ENCODE peak calls at places on chromosomes 5 and 9, in ten cellular contexts. R is skeletal muscle cell, E is Peyer's patch, S is Panc1, K is HFF-Myc, X is RWPE2, Z is HCT116, F is ovary, P is retinal pigment epithelial cell, B is neural progenitor cell. O is an unnamed sample.

GRCh38 chr9:122050167-122050566 is 42.9 kb downstream of the TTLL11 start:
- DNase-seq in P (no peak), B (no peak), E (no peak), S (no peak), X (no peak), F (no peak), R (no peak), K (no peak), Z (no peak), O (no peak)

GRCh38 chr5:114363837-114364236 is 2.0 kb downstream of the KCNN2 start:
- DNase-seq in P (no peak), R (no peak), B (peak; percentile 29), X (no peak), S (no peak), Z (no peak), F (no peak), K (no peak), E (no peak), O (no peak)

GRCh38 chr9:105046907-105047651 is 119.1 kb upstream of the ABCA1 start:
- DNase-seq in P (peak; percentile 98), S (no peak), B (no peak), E (no peak), K (no peak), F (no peak), Z (no peak), R (no peak), X (no peak), O (peak; percentile 43)

GRCh38 chr9:75071530-75072122 is 16.3 kb downstream of the NMRK1 start:
- DNase-seq in X (peak; percentile 83), P (no peak), K (no peak), E (peak; percentile 93), R (no peak), S (no peak), B (no peak), Z (peak; percentile 44), F (no peak), O (peak; percentile 98)

GRCh38 chr5:71899865-71900342 is 180.8 kb downstream of the CARTPT start:
- DNase-seq in P (no peak), E (no peak), B (no peak), R (no peak), S (no peak), K (no peak), X (no peak), F (no peak), Z (no peak), O (peak; percentile 60)

GRCh38 chr9:114317665-114318357 is 5.1 kb upstream of the ORM1 start:
- DNase-seq in E (no peak), K (no peak), X (peak; percentile 3), B (no peak), Z (no peak), P (no peak), R (peak; percentile 45), F (no peak), S (no peak), O (no peak)

GRCh38 chr5:115477581-115477980 is 67.0 kb downstream of the FEM1C start:
- DNase-seq in R (no peak), F (no peak), B (no peak), P (no peak), E (no peak), K (no peak), Z (no peak), S (no peak), X (no peak), O (no peak)

GRCh38 chr9:19294219-19294618 is 63.7 kb downstream of the DENND4C start:
- DNase-seq in K (no peak), Z (no peak), B (no peak), P (no peak), E (no peak), F (no peak), R (no peak), S (no peak), X (no peak), O (no peak)

GRCh38 chr5:98504488-98504887 is 269.0 kb upstream of the RGMB start:
- DNase-seq in F (no peak), P (no peak), S (no peak), R (no peak), Z (no peak), B (no peak), X (no peak), E (no peak), K (no peak), O (peak; percentile 84)

GRCh38 chr9:125701351-125701750 is 5.7 kb downstream of the MAPKAP1 start:
- DNase-seq in S (peak; percentile 7), Z (no peak), R (no peak), F (no peak), E (no peak), P (no peak), B (no peak), X (no peak), K (no peak), O (no peak)

GRCh38 chr5:76867827-76868693 is 18.2 kb downstream of the S100Z start:
- DNase-seq in K (peak; percentile 51), X (no peak), E (peak; percentile 57), S (peak; percentile 75), B (peak; percentile 81), P (peak; percentile 24), F (peak; percentile 16), R (peak; percentile 10), Z (peak; percentile 63), O (peak; percentile 83)

GRCh38 chr5:135249658-135250057 is 149.4 kb downstream of the MACROH2A1 start:
- DNase-seq in B (no peak), E (no peak), R (no peak), F (no peak), Z (no peak), P (no peak), X (no peak), S (no peak), K (no peak), O (no peak)

GRCh38 chr5:81422671-81423070 is 28.7 kb upstream of the ACOT12 start:
- DNase-seq in E (no peak), Z (no peak), P (no peak), B (no peak), F (no peak), S (peak; percentile 97), K (peak; percentile 72), X (no peak), R (peak; percentile 75), O (no peak)

DNA sequence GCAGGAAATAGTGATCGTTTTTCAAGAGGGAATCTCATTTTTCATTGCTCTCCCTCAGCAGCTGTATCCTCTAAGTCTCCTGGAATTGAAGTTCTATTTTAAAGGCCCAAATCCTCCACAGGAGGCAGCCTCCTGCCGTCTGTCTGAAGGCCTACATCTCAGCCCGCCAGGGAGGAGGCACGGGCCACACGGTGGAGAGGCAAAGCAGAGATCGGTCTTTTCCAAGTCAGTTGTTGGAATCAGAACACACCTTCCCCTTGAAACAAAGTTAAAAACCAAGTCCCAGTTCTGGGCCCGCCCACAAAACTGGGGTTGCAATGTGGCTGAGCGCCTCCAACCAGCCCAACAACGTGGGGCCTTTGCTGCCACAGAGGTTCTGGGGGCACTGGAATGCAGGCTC is 68.7 kb downstream of the RAPGEF1 start:
- DNase-seq in K (no peak), F (no peak), S (no peak), P (no peak), Z (no peak), R (no peak), X (no peak), B (peak; percentile 40), E (no peak), O (no peak)
- H3K4me3 ChIP-seq in K (no peak overlapping the region), F (no peak overlapping the region), S (no peak overlapping the region), P (no peak overlapping the region), Z (no peak overlapping the region), R (no peak overlapping the region), X (no peak overlapping the region), B (no peak overlapping the region), E (no peak overlapping the region), O (no peak overlapping the region)

GRCh38 chr9:5481744-5482027 is 28.6 kb upstream of the PDCD1LG2 start:
- DNase-seq in F (no peak), P (no peak), X (no peak), B (no peak), R (no peak), Z (no peak), S (no peak), K (no peak), E (no peak), O (no peak)
- H3K4me3 ChIP-seq in F (no peak overlapping the region), P (no peak overlapping the region), X (no peak overlapping the region), B (no peak overlapping the region), R (no peak overlapping the region), Z (no peak overlapping the region), S (no peak overlapping the region), K (no peak overlapping the region), E (no peak overlapping the region), O (no peak overlapping the region)

GRCh38 chr5:148135091-148136048 is 33.0 kb upstream of the SPINK14 start:
- DNase-seq in B (no peak), Z (no peak), F (no peak), S (no peak), R (no peak), P (no peak), E (no peak), K (no peak), X (no peak), O (no peak)
- H3K4me3 ChIP-seq in B (no peak overlapping the region), Z (no peak overlapping the region), F (no peak overlapping the region), S (no peak overlapping the region), R (no peak overlapping the region), P (no peak overlapping the region), E (no peak overlapping the region), K (no peak overlapping the region), X (no peak overlapping the region), O (no peak overlapping the region)

GRCh38 chr9:12862596-12862995 is 87.8 kb downstream of the LURAP1L start:
- DNase-seq in Z (no peak), R (no peak), E (no peak), K (no peak), S (no peak), F (no peak), B (no peak), X (no peak), P (no peak), O (peak; percentile 18)

GRCh38 chr9:12863624-12864023 is 88.8 kb downstream of the LURAP1L start:
- DNase-seq in E (no peak), B (no peak), K (no peak), X (no peak), S (no peak), P (no peak), F (no peak), R (no peak), Z (no peak), O (peak; percentile 30)

GRCh38 chr9:12856608-12857007 is 81.8 kb downstream of the LURAP1L start:
- DNase-seq in Z (no peak), R (no peak), E (no peak), S (no peak), K (no peak), X (no peak), B (no peak), P (no peak), F (no peak), O (no peak)

GRCh38 chr9:12861035-12861434 is 86.2 kb downstream of the LURAP1L start:
- DNase-seq in X (no peak), F (no peak), S (no peak), P (no peak), K (no peak), R (no peak), B (no peak), E (no peak), Z (no peak), O (peak; percentile 43)

DNA sequence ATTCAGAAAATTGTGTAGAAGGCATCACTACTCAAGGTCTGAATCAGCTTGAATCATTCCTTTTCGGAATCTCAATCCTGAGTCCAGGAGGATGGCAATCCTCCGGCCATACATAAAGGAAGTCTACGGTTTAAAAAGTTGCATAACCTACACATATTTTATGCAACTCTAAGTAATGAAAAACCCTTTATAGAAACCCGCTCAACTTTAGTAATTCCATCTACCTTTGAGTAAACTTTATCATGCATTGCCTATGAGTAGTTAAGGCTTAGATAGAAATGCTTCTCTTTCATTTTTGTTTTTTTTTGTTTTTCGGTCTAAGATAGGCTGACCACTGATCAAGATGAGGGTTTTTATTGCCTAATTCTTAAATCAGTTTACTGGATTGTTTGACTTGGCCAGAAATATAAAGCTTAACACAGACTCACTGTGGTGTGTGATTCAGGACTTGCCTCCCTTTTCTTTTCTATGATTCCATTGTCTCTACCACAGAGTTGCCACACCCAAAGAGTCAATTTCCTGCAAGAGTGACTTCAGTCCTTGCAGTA is 85.0 kb downstream of the LURAP1L start:
- DNase-seq in R (peak; percentile 70), S (peak; percentile 35), B (no peak), P (no peak), E (no peak), F (no peak), X (no peak), K (no peak), Z (peak; percentile 52), O (peak; percentile 62)
- H3K4me3 ChIP-seq in R (peak overlapping the region; percentile 14), S (peak overlapping the region; percentile 6), B (no peak overlapping the region), P (no peak overlapping the region), E (no peak overlapping the region), F (no peak overlapping the region), X (peak overlapping the region; percentile 12), K (no peak overlapping the region), Z (no peak overlapping the region), O (no peak overlapping the region)